ENCODE peak calls at places on chromosomes 2 and 18, in eight cellular contexts. T, F, M, L, Z, J, D and S are unnamed samples.

GRCh38 chr18:77948571-77948970 is 698.9 kb downstream of the GALR1 start:
- DNase-seq in M (no peak), T (no peak), D (no peak), L (no peak), J (no peak), F (no peak), Z (no peak), S (no peak)

GRCh38 chr2:26780203-26780760 is 5.6 kb upstream of the CENPA start:
- DNase-seq in F (no peak), M (no peak), L (no peak), T (no peak), J (no peak), D (no peak), Z (no peak), S (no peak)

GRCh38 chr2:216286616-216287231 is 85.6 kb downstream of the MARCHF4 start:
- DNase-seq in D (no peak), F (no peak), J (no peak), Z (no peak), T (no peak), L (no peak), M (no peak), S (no peak)

GRCh38 chr2:201794261-201794660 is 12.1 kb upstream of the CDK15 start:
- DNase-seq in D (no peak), T (no peak), F (no peak), Z (no peak), J (peak), M (no peak), L (no peak), S (no peak)

GRCh38 chr18:12838178-12838634 is 45.8 kb downstream of the PTPN2 start:
- DNase-seq in Z (no peak), J (peak), T (peak), F (peak), D (no peak), L (no peak), M (peak), S (peak)

GRCh38 chr2:39381653-39382052 is 55.4 kb downstream of the MAP4K3 start:
- DNase-seq in M (no peak), L (no peak), Z (no peak), F (no peak), T (no peak), D (no peak), J (no peak), S (no peak)

GRCh38 chr2:190359896-190360376 is 16.5 kb downstream of the INPP1 start:
- DNase-seq in M (peak), J (peak), L (peak), D (peak), F (no peak), T (no peak), Z (peak), S (peak)

GRCh38 chr2:141341444-141341843 is 789.4 kb downstream of the LRP1B start:
- DNase-seq in M (no peak), D (no peak), L (no peak), F (no peak), T (no peak), J (peak), Z (peak), S (no peak)

GRCh38 chr2:112006076-112006410 is 49.0 kb upstream of the TMEM87B start:
- DNase-seq in F (peak), M (no peak), D (no peak), L (no peak), J (peak), T (no peak), Z (no peak), S (no peak)

GRCh38 chr2:240991378-240992263 is 6.8 kb upstream of the SNED1 start:
- DNase-seq in L (peak), D (peak), J (peak), T (peak), M (peak), Z (peak), F (no peak), S (peak)

GRCh38 chr2:51620830-51621229 is 588.9 kb upstream of the NRXN1 start:
- DNase-seq in M (no peak), D (no peak), T (no peak), Z (peak), F (no peak), L (no peak), J (peak), S (no peak)

GRCh38 chr2:205769879-205770278 is 87.6 kb downstream of the NRP2 start:
- DNase-seq in T (no peak), F (no peak), J (peak), Z (no peak), M (no peak), D (no peak), L (no peak), S (no peak)

GRCh38 chr18:12656671-12657047 is 1.2 kb downstream of the SPIRE1 start:
- DNase-seq in J (peak), Z (peak), D (no peak), L (no peak), T (no peak), M (no peak), F (no peak), S (no peak)

GRCh38 chr18:34280653-34281052 is 55.9 kb upstream of the NOL4 start:
- DNase-seq in M (no peak), L (no peak), F (no peak), T (no peak), J (no peak), Z (no peak), D (no peak), S (no peak)

GRCh38 chr18:63178526-63178880 is 141.1 kb downstream of the BCL2 start:
- DNase-seq in M (peak), T (no peak), F (no peak), L (peak), J (no peak), Z (no peak), D (peak), S (no peak)

GRCh38 chr2:195395351-195395750 is 261.7 kb upstream of the SLC39A10 start:
- DNase-seq in T (no peak), D (no peak), J (peak), L (no peak), F (no peak), M (no peak), Z (no peak), S (no peak)

GRCh38 chr2:177201919-177202346 is 10.7 kb upstream of the HNRNPA3 start:
- DNase-seq in F (no peak), M (no peak), L (no peak), T (no peak), D (no peak), J (no peak), Z (no peak), S (no peak)

GRCh38 chr18:13726972-13727331 is 479 bp downstream of the RNMT start:
- DNase-seq in D (peak), F (no peak), M (peak), L (no peak), Z (no peak), J (peak), T (peak), S (peak)

GRCh38 chr18:63183952-63184351 is 135.6 kb downstream of the BCL2 start:
- DNase-seq in M (no peak), Z (no peak), F (no peak), T (no peak), J (no peak), D (no peak), L (no peak), S (no peak)

GRCh38 chr2:177192788-177193187 is 19.8 kb upstream of the HNRNPA3 start:
- DNase-seq in L (no peak), F (no peak), J (no peak), D (no peak), Z (no peak), T (no peak), M (no peak), S (no peak)

GRCh38 chr2:12213222-12213621 is 466.8 kb downstream of the LPIN1 start:
- DNase-seq in T (no peak), L (no peak), Z (peak), J (no peak), D (no peak), F (no peak), M (no peak), S (no peak)

GRCh38 chr2:160253440-160254296 is 53.6 kb upstream of the ITGB6 start:
- DNase-seq in L (no peak), T (peak), F (no peak), D (no peak), J (peak), M (no peak), Z (no peak), S (no peak)

GRCh38 chr2:168687314-168687713 is 115.1 kb upstream of the NOSTRIN start:
- DNase-seq in T (no peak), Z (peak), L (no peak), M (no peak), F (no peak), D (peak), J (peak), S (peak)

GRCh38 chr2:68438455-68439303 is 28.4 kb downstream of the FBXO48 start:
- DNase-seq in J (no peak), F (no peak), M (no peak), L (no peak), T (no peak), D (no peak), Z (no peak), S (no peak)

GRCh38 chr2:157620956-157621355 is 7.7 kb downstream of the ACVR1C start:
- DNase-seq in F (no peak), L (no peak), T (no peak), J (peak), Z (no peak), D (no peak), M (no peak), S (no peak)

GRCh38 chr2:218691234-218691633 is 19.3 kb downstream of the STK36 start:
- DNase-seq in Z (no peak), L (no peak), M (no peak), T (no peak), F (no peak), J (peak), D (no peak), S (no peak)

GRCh38 chr18:13539050-13539449 is 187.3 kb downstream of the FAM210A start:
- DNase-seq in Z (no peak), J (no peak), F (no peak), L (no peak), D (peak), M (no peak), T (no peak), S (no peak)

GRCh38 chr2:119066272-119066804 is 92.2 kb downstream of the C1QL2 start:
- DNase-seq in L (no peak), F (no peak), M (no peak), J (no peak), Z (no peak), T (no peak), D (no peak), S (no peak)

GRCh38 chr2:183995632-183996031 is 602.7 kb upstream of the ZNF804A start:
- DNase-seq in F (no peak), Z (no peak), T (peak), J (no peak), D (no peak), M (no peak), L (no peak), S (no peak)

GRCh38 chr2:3647831-3648651 is 10.0 kb upstream of the ALLC start:
- DNase-seq in J (no peak), M (no peak), Z (no peak), L (no peak), F (no peak), T (no peak), D (no peak), S (no peak)

GRCh38 chr2:221322741-221323140 is 249.4 kb downstream of the EPHA4 start:
- DNase-seq in J (no peak), T (no peak), F (no peak), M (no peak), Z (no peak), D (no peak), L (no peak), S (no peak)

GRCh38 chr2:98912221-98912851 is 23.7 kb downstream of the CRACDL start:
- DNase-seq in F (no peak), D (peak), L (no peak), J (peak), T (peak), Z (peak), M (peak), S (no peak)

GRCh38 chr2:238847432-238847801 is 468 bp upstream of the TWIST2 start:
- DNase-seq in D (no peak), T (no peak), Z (peak), F (no peak), L (no peak), J (no peak), M (no peak), S (no peak)

GRCh38 chr2:238848941-238849853 is 1.3 kb downstream of the TWIST2 start:
- DNase-seq in J (no peak), F (no peak), Z (peak), T (no peak), D (no peak), M (peak), L (no peak), S (no peak)

GRCh38 chr2:238846503-238847431 is 1.1 kb upstream of the TWIST2 start:
- DNase-seq in L (no peak), F (no peak), J (no peak), T (no peak), M (peak), D (no peak), Z (peak), S (no peak)

GRCh38 chr2:238848566-238848940 is 668 bp downstream of the TWIST2 start:
- DNase-seq in J (no peak), L (no peak), Z (no peak), F (no peak), M (peak), D (no peak), T (no peak), S (no peak)

GRCh38 chr2:238847841-238848565 is at the start of gene TWIST2:
- DNase-seq in Z (peak), J (peak), L (peak), M (peak), D (peak), F (no peak), T (peak), S (peak)
- TF ChIP-seq POLR2A in Z (no peak), J (peak), L (peak), M (peak), D (peak), F (no peak), T (peak), S (no peak)

GRCh38 chr18:36481201-36481657 is 183.7 kb downstream of the FHOD3 start:
- DNase-seq in L (no peak), J (no peak), Z (no peak), T (no peak), D (no peak), M (no peak), F (no peak), S (no peak)

GRCh38 chr18:36471393-36471792 is 173.9 kb downstream of the FHOD3 start:
- DNase-seq in T (no peak), M (no peak), D (no peak), J (no peak), F (no peak), Z (no peak), L (no peak), S (no peak)

GRCh38 chr18:36481935-36482334 is 184.4 kb downstream of the FHOD3 start:
- DNase-seq in F (no peak), D (no peak), Z (no peak), J (no peak), L (no peak), M (no peak), T (no peak), S (no peak)

GRCh38 chr18:36477776-36478175 is 180.3 kb downstream of the FHOD3 start:
- DNase-seq in M (no peak), J (no peak), D (no peak), T (no peak), F (no peak), L (no peak), Z (no peak), S (no peak)

DNA sequence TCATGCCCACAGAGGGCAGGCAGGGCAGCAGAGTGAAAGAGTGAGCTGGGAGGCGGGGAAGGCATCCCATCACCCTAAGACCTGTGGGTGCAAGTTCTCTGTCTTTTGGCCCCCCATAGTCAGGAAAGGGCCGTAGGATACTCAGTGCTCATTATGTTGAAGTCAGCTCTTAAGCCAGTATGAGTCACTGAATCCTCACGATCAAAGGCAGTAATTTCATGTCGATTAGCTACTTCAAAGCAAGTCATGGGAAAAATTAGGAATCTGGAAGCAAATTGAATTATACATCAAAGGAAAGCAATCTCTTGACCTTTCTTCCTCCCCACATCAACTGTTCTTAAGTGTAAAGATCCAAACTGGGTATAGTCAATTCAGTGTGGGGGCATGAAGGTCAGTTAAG is 178.9 kb downstream of the FHOD3 start:
- DNase-seq in Z (no peak), T (no peak), F (no peak), L (no peak), D (no peak), J (no peak), M (no peak), S (no peak)
- H3K27ac ChIP-seq in Z (no peak), T (no peak), F (no peak), L (no peak), D (no peak), J (no peak), M (no peak), S (no peak)

GRCh38 chr2:60549250-60550150 is 4.0 kb downstream of the BCL11A start:
- DNase-seq in J (no peak), T (no peak), Z (peak), D (peak), M (no peak), L (no peak), F (no peak), S (peak)
- TF ChIP-seq POLR2A in J (no peak), T (no peak), Z (no peak), D (no peak), M (no peak), L (no peak), F (peak), S (no peak)

GRCh38 chr18:22091341-22091740 is 78.0 kb upstream of the GATA6 start:
- DNase-seq in M (no peak), D (no peak), F (no peak), J (no peak), Z (no peak), L (no peak), T (no peak), S (no peak)

GRCh38 chr18:22093731-22094374 is 75.5 kb upstream of the GATA6 start:
- DNase-seq in Z (no peak), M (no peak), D (no peak), F (no peak), L (no peak), J (no peak), T (no peak), S (no peak)

GRCh38 chr18:22098563-22098989 is 70.8 kb upstream of the GATA6 start:
- DNase-seq in L (no peak), F (no peak), M (no peak), D (no peak), J (no peak), T (no peak), Z (no peak), S (no peak)

GRCh38 chr18:22088976-22089375 is 80.4 kb upstream of the GATA6 start:
- DNase-seq in F (no peak), T (no peak), Z (no peak), D (no peak), M (no peak), L (no peak), J (no peak), S (no peak)

GRCh38 chr18:22094375-22094767 is 75.0 kb upstream of the GATA6 start:
- DNase-seq in D (no peak), L (no peak), M (no peak), T (no peak), J (no peak), F (no peak), Z (no peak), S (no peak)
- H3K27ac ChIP-seq in D (no peak), L (no peak), M (no peak), T (no peak), J (no peak), F (no peak), Z (no peak), S (no peak)

DNA sequence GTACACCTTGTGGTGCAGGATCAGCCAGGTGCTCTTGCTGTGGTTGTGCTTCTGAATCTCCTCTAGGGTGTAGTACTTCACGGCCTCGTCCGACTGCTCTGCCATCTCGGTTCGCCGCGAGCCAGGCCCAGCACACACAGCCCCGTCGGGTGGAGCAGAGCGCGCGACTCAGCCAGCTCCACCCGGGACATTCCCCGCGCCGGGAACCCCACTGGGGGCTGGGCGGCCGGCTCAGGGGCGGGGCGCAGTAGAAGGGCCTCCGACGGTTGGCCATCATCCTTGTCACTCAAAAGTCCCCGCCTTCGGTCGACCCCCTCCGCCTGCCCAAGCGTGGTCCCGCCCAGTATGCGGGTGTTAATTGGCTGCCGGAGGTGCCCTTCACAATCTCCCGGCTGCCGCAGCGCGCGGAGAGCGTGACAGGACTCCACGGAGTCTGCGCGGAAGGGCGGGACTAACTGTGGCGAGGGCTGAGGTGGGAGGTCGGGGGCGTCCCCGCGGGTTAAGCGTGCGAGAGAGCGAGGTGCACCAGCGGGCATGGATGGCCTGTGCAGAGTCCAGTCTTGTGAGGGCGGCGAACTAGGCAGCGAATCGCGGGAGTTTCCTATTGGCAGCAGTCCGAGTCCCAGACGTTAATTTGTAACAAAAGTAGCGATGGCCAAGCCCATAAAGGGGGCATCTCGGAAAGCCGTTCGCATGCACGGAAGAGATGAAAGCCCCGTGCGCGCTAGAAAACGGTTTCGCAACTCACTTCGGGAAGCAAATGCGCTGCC is at the start of gene CYB5A:
- DNase-seq in L (peak), J (peak), D (peak), M (peak), F (peak), T (peak), Z (peak), S (peak)
- TF ChIP-seq POLR2A in L (peak), J (no peak), D (no peak), M (peak), F (peak), T (peak), Z (no peak), S (peak)

GRCh38 chr2:46076251-46076650 is 221.0 kb upstream of the EPAS1 start:
- DNase-seq in L (no peak), D (no peak), J (peak), F (no peak), T (no peak), Z (peak), M (no peak), S (no peak)
- H3K27ac ChIP-seq in L (no peak), D (no peak), J (peak), F (no peak), T (peak), Z (peak), M (no peak), S (no peak)

DNA sequence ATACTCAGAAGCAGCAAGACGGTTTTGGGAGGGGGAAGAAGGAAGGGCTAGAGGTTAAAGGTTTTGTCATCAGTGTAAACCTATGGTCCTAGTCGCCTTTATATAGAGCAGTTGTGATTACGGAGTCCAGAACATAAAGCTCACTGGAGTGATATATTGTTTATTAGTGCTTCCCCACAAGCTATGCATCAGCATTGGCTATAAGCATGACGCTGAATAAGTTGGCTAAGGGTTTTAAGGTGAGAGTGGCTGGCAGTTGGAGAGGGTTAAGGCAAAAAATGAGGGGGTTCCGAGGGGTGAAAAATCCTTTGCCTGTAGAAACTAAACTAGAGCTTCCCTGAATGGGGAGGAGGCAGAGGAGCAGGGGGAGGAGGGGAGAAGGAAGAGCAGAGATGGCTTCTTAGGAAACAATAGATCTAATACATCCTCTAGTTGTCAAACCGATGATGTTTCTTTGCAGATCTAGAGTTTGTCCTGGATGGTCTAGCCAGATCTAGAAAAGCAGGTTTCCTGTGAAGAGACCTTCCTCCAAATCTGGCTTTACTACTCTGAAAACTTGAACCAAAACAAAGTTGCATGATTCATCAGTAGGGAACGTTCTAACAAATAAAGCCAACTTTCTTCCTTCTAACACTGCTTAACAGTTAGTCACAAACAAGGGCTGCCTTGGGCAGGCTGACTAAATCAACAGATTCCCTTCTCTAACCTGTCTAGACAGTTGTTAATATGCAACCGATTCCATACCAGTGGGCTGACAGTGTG is 2.5 kb downstream of the KLF7 start:
- DNase-seq in L (no peak), J (peak), F (no peak), Z (peak), T (peak), D (peak), M (no peak), S (no peak)
- TF ChIP-seq POLR2A in L (peak), J (peak), F (no peak), Z (peak), T (no peak), D (no peak), M (no peak), S (no peak)

GRCh38 chr2:85577386-85578242 is at the start of gene VAMP8:
- DNase-seq in M (no peak), T (no peak), F (no peak), L (no peak), D (no peak), Z (peak), J (no peak), S (peak)
- H3K27ac ChIP-seq in M (no peak), T (peak), F (peak), L (peak), D (peak), Z (peak), J (peak), S (peak)